ENCODE peak calls at places on chromosomes 16 and 17, in ten cellular contexts. One of them, this sample, is unnamed.

GRCh38 chr16:35102780-35103403 is 1643.5 kb downstream of the TP53TG3F start:
- DNase-seq in psoas muscle: no peak
- DNase-seq in endodermal cell: no peak
- DNase-seq in effector memory CD4-positive, alpha-beta T cell: no peak
- DNase-seq in spleen: no peak
- DNase-seq in fibroblast of lung: no peak
- DNase-seq in cardiac muscle cell: no peak
- DNase-seq in mesenchymal stem cell: no peak
- DNase-seq in aorta: no peak
- DNase-seq in CD4-positive, alpha-beta memory T cell: no peak
- DNase-seq in this sample: no peak

GRCh38 chr16:1183235-1183907 is 30.5 kb downstream of the CACNA1H start:
- DNase-seq in psoas muscle: peak; percentile 48
- DNase-seq in endodermal cell: no peak
- DNase-seq in effector memory CD4-positive, alpha-beta T cell: no peak
- DNase-seq in spleen: no peak
- DNase-seq in fibroblast of lung: peak; percentile 47
- DNase-seq in cardiac muscle cell: peak; percentile 82
- DNase-seq in mesenchymal stem cell: peak; percentile 67
- DNase-seq in aorta: peak; percentile 83
- DNase-seq in CD4-positive, alpha-beta memory T cell: no peak
- DNase-seq in this sample: no peak

GRCh38 chr16:88359008-88359407 is 23.8 kb upstream of the ZNF469 start:
- DNase-seq in psoas muscle: peak; percentile 0
- DNase-seq in endodermal cell: no peak
- DNase-seq in effector memory CD4-positive, alpha-beta T cell: no peak
- DNase-seq in spleen: peak; percentile 46
- DNase-seq in fibroblast of lung: no peak
- DNase-seq in cardiac muscle cell: no peak
- DNase-seq in mesenchymal stem cell: no peak
- DNase-seq in aorta: peak; percentile 16
- DNase-seq in CD4-positive, alpha-beta memory T cell: no peak
- DNase-seq in this sample: no peak

GRCh38 chr16:18789850-18790706 is at the start of gene RPS15A:
- DNase-seq in psoas muscle: peak; percentile 92
- DNase-seq in endodermal cell: peak; percentile 98
- DNase-seq in effector memory CD4-positive, alpha-beta T cell: peak; percentile 89
- DNase-seq in spleen: peak; percentile 97
- DNase-seq in fibroblast of lung: peak; percentile 99
- DNase-seq in cardiac muscle cell: peak; percentile 98
- DNase-seq in mesenchymal stem cell: peak; percentile 98
- DNase-seq in aorta: peak; percentile 97
- DNase-seq in CD4-positive, alpha-beta memory T cell: peak; percentile 90
- DNase-seq in this sample: peak; percentile 88

GRCh38 chr17:56478836-56479447 is 114.6 kb upstream of the NOG start:
- DNase-seq in psoas muscle: no peak
- DNase-seq in endodermal cell: peak; percentile 66
- DNase-seq in effector memory CD4-positive, alpha-beta T cell: no peak
- DNase-seq in spleen: no peak
- DNase-seq in fibroblast of lung: peak; percentile 27
- DNase-seq in cardiac muscle cell: peak; percentile 6
- DNase-seq in mesenchymal stem cell: peak; percentile 25
- DNase-seq in aorta: no peak
- DNase-seq in CD4-positive, alpha-beta memory T cell: no peak
- DNase-seq in this sample: peak; percentile 28

GRCh38 chr16:27097671-27098275 is 31.0 kb downstream of the C16orf82 start:
- DNase-seq in psoas muscle: peak; percentile 60
- DNase-seq in endodermal cell: no peak
- DNase-seq in effector memory CD4-positive, alpha-beta T cell: no peak
- DNase-seq in spleen: no peak
- DNase-seq in fibroblast of lung: peak; percentile 69
- DNase-seq in cardiac muscle cell: peak; percentile 93
- DNase-seq in mesenchymal stem cell: peak; percentile 48
- DNase-seq in aorta: peak; percentile 67
- DNase-seq in CD4-positive, alpha-beta memory T cell: no peak
- DNase-seq in this sample: peak; percentile 48

GRCh38 chr17:48132375-48132774 is 24.8 kb downstream of the SNX11 start:
- DNase-seq in psoas muscle: no peak
- DNase-seq in endodermal cell: no peak
- DNase-seq in effector memory CD4-positive, alpha-beta T cell: no peak
- DNase-seq in spleen: no peak
- DNase-seq in fibroblast of lung: no peak
- DNase-seq in cardiac muscle cell: no peak
- DNase-seq in mesenchymal stem cell: no peak
- DNase-seq in aorta: no peak
- DNase-seq in CD4-positive, alpha-beta memory T cell: no peak
- DNase-seq in this sample: no peak

GRCh38 chr17:43314582-43314981 is 80.8 kb upstream of the RNU2-1 start:
- DNase-seq in psoas muscle: no peak
- DNase-seq in endodermal cell: peak; percentile 64
- DNase-seq in effector memory CD4-positive, alpha-beta T cell: no peak
- DNase-seq in spleen: peak; percentile 39
- DNase-seq in fibroblast of lung: no peak
- DNase-seq in cardiac muscle cell: peak; percentile 5
- DNase-seq in mesenchymal stem cell: peak; percentile 50
- DNase-seq in aorta: peak; percentile 44
- DNase-seq in CD4-positive, alpha-beta memory T cell: no peak
- DNase-seq in this sample: no peak

DNA sequence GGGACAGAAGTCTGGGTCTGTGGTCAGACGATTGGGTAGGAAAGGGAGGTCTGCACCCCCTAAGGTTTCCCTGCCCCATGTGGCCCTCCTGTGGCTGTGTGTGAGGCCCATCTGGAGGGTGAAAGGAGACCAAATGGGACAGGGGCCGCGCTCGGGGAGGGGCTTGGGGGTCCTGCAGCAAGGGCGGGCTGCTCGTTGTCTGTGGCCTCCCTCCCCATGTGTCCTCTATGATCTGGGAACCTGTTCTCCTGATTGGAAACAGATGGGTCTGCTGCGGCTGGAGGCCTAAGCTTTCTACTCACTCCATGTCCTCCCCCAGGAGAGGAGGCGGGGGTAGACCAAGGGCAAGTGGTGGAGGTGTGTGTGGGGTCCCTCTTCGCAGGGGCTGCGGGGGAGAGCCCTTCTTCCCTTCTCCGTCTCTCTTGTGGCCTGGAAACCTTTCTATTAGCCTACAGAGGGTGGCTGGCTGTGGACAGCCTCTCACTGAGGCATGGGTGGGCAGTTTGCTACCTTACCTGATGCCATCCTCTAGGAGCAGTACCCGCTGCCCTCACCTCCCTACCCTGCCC is 18.6 kb downstream of the IGFBP4 start:
- DNase-seq in psoas muscle: no peak
- DNase-seq in endodermal cell: no peak
- DNase-seq in effector memory CD4-positive, alpha-beta T cell: no peak
- DNase-seq in spleen: no peak
- DNase-seq in fibroblast of lung: peak; percentile 48
- DNase-seq in cardiac muscle cell: no peak
- DNase-seq in mesenchymal stem cell: no peak
- DNase-seq in aorta: no peak
- DNase-seq in CD4-positive, alpha-beta memory T cell: no peak
- DNase-seq in this sample: no peak
- H3K27ac ChIP-seq in psoas muscle: no peak overlapping the region
- H3K27ac ChIP-seq in endodermal cell: no peak overlapping the region
- H3K27ac ChIP-seq in effector memory CD4-positive, alpha-beta T cell: no peak overlapping the region
- H3K27ac ChIP-seq in spleen: peak overlapping the region; percentile 67
- H3K27ac ChIP-seq in fibroblast of lung: peak overlapping the region; percentile 38
- H3K27ac ChIP-seq in cardiac muscle cell: no peak overlapping the region
- H3K27ac ChIP-seq in mesenchymal stem cell: no peak overlapping the region
- H3K27ac ChIP-seq in aorta: no peak overlapping the region
- H3K27ac ChIP-seq in CD4-positive, alpha-beta memory T cell: no peak overlapping the region
- H3K27ac ChIP-seq in this sample: peak overlapping the region; percentile 85

DNA sequence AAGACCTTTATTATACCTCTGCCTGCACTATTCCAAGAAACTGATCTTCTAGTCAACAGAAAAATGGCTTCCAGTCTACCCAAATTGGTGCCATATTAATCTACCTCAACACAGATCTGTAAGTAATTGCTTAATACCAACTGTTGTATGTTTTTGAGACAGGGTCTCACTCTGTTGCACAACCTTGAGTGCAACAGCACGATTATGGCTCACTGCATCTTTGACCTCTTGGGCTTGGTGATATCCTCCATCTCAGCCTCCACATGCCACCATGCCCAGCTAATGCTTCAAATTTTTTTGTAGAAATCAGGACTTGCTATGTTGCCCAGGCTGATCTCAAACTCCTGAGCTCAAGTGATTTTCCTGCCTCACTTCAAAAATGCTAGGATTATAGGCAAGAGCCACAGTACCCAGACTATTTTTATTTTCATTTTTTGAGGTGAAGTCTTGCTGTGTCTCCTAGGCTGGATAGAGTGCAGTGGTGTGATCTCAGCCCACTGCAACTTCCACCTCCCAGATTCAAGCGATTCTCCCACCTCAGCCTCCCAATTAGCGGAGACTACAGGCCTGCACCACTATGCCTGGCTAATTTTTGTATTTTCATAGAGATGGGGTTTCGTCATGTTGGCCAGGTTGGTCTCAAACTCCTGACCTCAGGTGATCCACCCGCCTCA is 14.4 kb downstream of the NUFIP2 start:
- DNase-seq in psoas muscle: no peak
- DNase-seq in endodermal cell: no peak
- DNase-seq in effector memory CD4-positive, alpha-beta T cell: no peak
- DNase-seq in spleen: no peak
- DNase-seq in fibroblast of lung: no peak
- DNase-seq in cardiac muscle cell: no peak
- DNase-seq in mesenchymal stem cell: no peak
- DNase-seq in aorta: no peak
- DNase-seq in CD4-positive, alpha-beta memory T cell: no peak
- DNase-seq in this sample: no peak
- H3K36me3 ChIP-seq in psoas muscle: peaks cover 71% of the 10 kb centered on the region
- H3K36me3 ChIP-seq in endodermal cell: peaks cover 95% of the 10 kb centered on the region
- H3K36me3 ChIP-seq in effector memory CD4-positive, alpha-beta T cell: peaks cover 50% of the 10 kb centered on the region
- H3K36me3 ChIP-seq in spleen: peaks cover 61% of the 10 kb centered on the region
- H3K36me3 ChIP-seq in fibroblast of lung: peaks cover 20% of the 10 kb centered on the region
- H3K36me3 ChIP-seq in cardiac muscle cell: peaks cover 26% of the 10 kb centered on the region
- H3K36me3 ChIP-seq in mesenchymal stem cell: peaks cover 83% of the 10 kb centered on the region
- H3K36me3 ChIP-seq in aorta: no peaks in the 10 kb centered on the region
- H3K36me3 ChIP-seq in CD4-positive, alpha-beta memory T cell: peaks cover 29% of the 10 kb centered on the region
- H3K36me3 ChIP-seq in this sample: peaks cover 68% of the 10 kb centered on the region

GRCh38 chr17:75009139-75009724 is 3.2 kb upstream of the MRPL58 start:
- DNase-seq in psoas muscle: no peak
- DNase-seq in endodermal cell: no peak
- DNase-seq in effector memory CD4-positive, alpha-beta T cell: no peak
- DNase-seq in spleen: no peak
- DNase-seq in fibroblast of lung: no peak
- DNase-seq in cardiac muscle cell: no peak
- DNase-seq in mesenchymal stem cell: no peak
- DNase-seq in aorta: no peak
- DNase-seq in CD4-positive, alpha-beta memory T cell: no peak
- DNase-seq in this sample: no peak

GRCh38 chr17:75011788-75012319 is 616 bp upstream of the MRPL58 start:
- DNase-seq in psoas muscle: peak; percentile 70
- DNase-seq in endodermal cell: no peak
- DNase-seq in effector memory CD4-positive, alpha-beta T cell: no peak
- DNase-seq in spleen: no peak
- DNase-seq in fibroblast of lung: peak; percentile 74
- DNase-seq in cardiac muscle cell: peak; percentile 88
- DNase-seq in mesenchymal stem cell: peak; percentile 44
- DNase-seq in aorta: peak; percentile 66
- DNase-seq in CD4-positive, alpha-beta memory T cell: no peak
- DNase-seq in this sample: peak; percentile 49

GRCh38 chr17:75012320-75013076 is at the start of gene MRPL58:
- DNase-seq in psoas muscle: peak; percentile 86
- DNase-seq in endodermal cell: peak; percentile 99
- DNase-seq in effector memory CD4-positive, alpha-beta T cell: peak; percentile 53
- DNase-seq in spleen: peak; percentile 96
- DNase-seq in fibroblast of lung: peak; percentile 87
- DNase-seq in cardiac muscle cell: peak; percentile 92
- DNase-seq in mesenchymal stem cell: peak; percentile 87
- DNase-seq in aorta: peak; percentile 88
- DNase-seq in CD4-positive, alpha-beta memory T cell: peak; percentile 79
- DNase-seq in this sample: peak; percentile 53

GRCh38 chr17:75013077-75013391 is 564 bp downstream of the MRPL58 start:
- DNase-seq in psoas muscle: no peak
- DNase-seq in endodermal cell: no peak
- DNase-seq in effector memory CD4-positive, alpha-beta T cell: no peak
- DNase-seq in spleen: no peak
- DNase-seq in fibroblast of lung: no peak
- DNase-seq in cardiac muscle cell: no peak
- DNase-seq in mesenchymal stem cell: no peak
- DNase-seq in aorta: no peak
- DNase-seq in CD4-positive, alpha-beta memory T cell: no peak
- DNase-seq in this sample: no peak

DNA sequence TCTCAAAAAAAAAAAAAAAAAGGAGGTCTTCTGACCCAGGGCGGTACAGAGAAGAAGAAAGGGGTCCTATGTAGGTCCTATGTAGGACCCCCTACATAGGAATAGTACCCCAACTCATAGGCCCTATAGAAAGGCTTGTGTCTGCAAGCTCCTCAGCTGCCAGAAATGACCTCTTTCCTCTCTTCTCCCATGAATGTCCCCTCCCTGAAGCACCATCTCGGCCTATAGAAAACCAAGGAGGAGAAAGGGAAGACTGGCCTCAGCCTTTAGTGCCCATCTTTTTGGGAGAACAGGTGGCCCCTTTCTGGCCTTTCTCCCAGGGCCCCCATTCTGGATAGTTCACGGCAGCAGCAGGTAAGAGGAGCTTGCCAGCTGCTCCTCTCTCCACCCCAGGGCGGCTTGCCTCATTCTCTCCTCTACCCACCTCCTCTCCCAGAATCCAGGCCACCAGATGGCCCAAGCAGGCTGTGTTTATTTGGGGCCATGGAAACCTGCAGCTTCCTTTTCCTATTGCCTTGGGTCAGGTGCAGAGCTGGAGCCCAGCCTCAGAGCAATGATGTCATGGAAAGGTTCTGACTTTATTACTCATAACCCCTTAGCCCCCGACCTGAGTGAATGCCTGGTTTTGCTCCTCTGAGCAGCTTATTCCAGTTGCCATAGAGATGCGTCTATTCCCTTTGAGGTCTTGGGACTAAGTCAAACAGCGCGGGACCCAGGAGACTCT is 1.6 kb upstream of the MRPL58 start:
- DNase-seq in psoas muscle: no peak
- DNase-seq in endodermal cell: peak; percentile 78
- DNase-seq in effector memory CD4-positive, alpha-beta T cell: no peak
- DNase-seq in spleen: no peak
- DNase-seq in fibroblast of lung: no peak
- DNase-seq in cardiac muscle cell: peak; percentile 38
- DNase-seq in mesenchymal stem cell: peak; percentile 87
- DNase-seq in aorta: no peak
- DNase-seq in CD4-positive, alpha-beta memory T cell: no peak
- DNase-seq in this sample: no peak
- H3K27ac ChIP-seq in psoas muscle: peak overlapping the region; percentile 85
- H3K27ac ChIP-seq in endodermal cell: no peak overlapping the region
- H3K27ac ChIP-seq in effector memory CD4-positive, alpha-beta T cell: no peak overlapping the region
- H3K27ac ChIP-seq in spleen: no peak overlapping the region
- H3K27ac ChIP-seq in fibroblast of lung: no peak overlapping the region
- H3K27ac ChIP-seq in cardiac muscle cell: no peak overlapping the region
- H3K27ac ChIP-seq in mesenchymal stem cell: no peak overlapping the region
- H3K27ac ChIP-seq in aorta: no peak overlapping the region
- H3K27ac ChIP-seq in CD4-positive, alpha-beta memory T cell: no peak overlapping the region
- H3K27ac ChIP-seq in this sample: no peak overlapping the region

DNA sequence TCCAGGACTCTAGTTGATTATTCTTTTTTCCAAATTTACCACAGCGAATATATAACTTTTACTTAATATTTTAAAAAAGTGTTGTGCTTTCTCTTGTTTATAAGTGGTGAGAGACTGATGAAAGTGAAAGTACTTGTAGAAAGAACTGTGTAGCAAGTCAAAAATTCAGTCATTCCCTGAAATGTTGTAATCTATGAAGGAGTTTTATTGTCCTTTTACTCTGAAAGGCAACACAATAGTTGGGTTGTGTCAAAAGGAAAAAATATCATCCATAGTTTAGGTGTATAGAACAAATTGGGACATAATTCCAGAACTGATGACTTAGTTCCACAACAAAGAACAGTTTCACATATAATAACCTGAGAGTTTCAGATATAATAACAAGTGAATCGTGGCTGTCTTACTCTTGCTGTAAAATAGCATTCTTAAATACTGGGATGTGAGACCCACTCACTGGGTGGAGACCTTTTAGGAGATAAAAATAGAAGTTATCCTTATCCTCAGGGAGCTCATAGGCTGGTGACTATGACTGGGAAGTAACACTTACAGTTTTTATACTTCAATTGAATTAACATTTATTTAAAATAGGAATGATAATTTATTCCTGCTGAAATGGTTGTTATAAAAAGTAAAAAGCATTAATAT is 20.6 kb downstream of the CYB5B start:
- DNase-seq in psoas muscle: no peak
- DNase-seq in endodermal cell: no peak
- DNase-seq in effector memory CD4-positive, alpha-beta T cell: no peak
- DNase-seq in spleen: no peak
- DNase-seq in fibroblast of lung: peak; percentile 73
- DNase-seq in cardiac muscle cell: peak; percentile 58
- DNase-seq in mesenchymal stem cell: peak; percentile 73
- DNase-seq in aorta: no peak
- DNase-seq in CD4-positive, alpha-beta memory T cell: no peak
- DNase-seq in this sample: no peak
- H3K36me3 ChIP-seq in psoas muscle: peaks cover 10% of the 10 kb centered on the region
- H3K36me3 ChIP-seq in endodermal cell: peaks cover 46% of the 10 kb centered on the region
- H3K36me3 ChIP-seq in effector memory CD4-positive, alpha-beta T cell: peaks cover 10% of the 10 kb centered on the region
- H3K36me3 ChIP-seq in spleen: peaks cover 15% of the 10 kb centered on the region
- H3K36me3 ChIP-seq in fibroblast of lung: peaks cover 2% of the 10 kb centered on the region
- H3K36me3 ChIP-seq in cardiac muscle cell: peaks cover 24% of the 10 kb centered on the region
- H3K36me3 ChIP-seq in mesenchymal stem cell: peaks cover 22% of the 10 kb centered on the region
- H3K36me3 ChIP-seq in aorta: no peaks in the 10 kb centered on the region
- H3K36me3 ChIP-seq in CD4-positive, alpha-beta memory T cell: peaks cover 4% of the 10 kb centered on the region
- H3K36me3 ChIP-seq in this sample: peaks cover 6% of the 10 kb centered on the region

This sample was measured in tibial nerve.